ENCODE peak calls at places on chromosomes 12 and 14, in six cellular contexts. D, W, V, Y, F and K are unnamed samples.
A peak's percentile ranks its signal among the peaks of the same experiment; 100 is the strongest.

GRCh38 chr14:89319687-89320086 is 97.3 kb downstream of the FOXN3 start:
- DNase-seq in D (no peak), W (no peak), V (no peak), Y (no peak), F (no peak), K (no peak)

GRCh38 chr12:118064608-118065007 is 3.6 kb upstream of the WSB2 start:
- DNase-seq in D (no peak), W (no peak), V (no peak), Y (no peak), F (peak; percentile 27), K (no peak)

GRCh38 chr12:41103614-41104013 is 84.5 kb upstream of the PDZRN4 start:
- DNase-seq in D (no peak), W (no peak), V (peak; percentile 10), Y (no peak), F (no peak), K (no peak)

GRCh38 chr14:92938235-92938875 is 15.4 kb downstream of the CHGA start:
- DNase-seq in D (no peak), W (no peak), V (no peak), Y (no peak), F (no peak), K (no peak)

GRCh38 chr12:6116481-6117021 is 7.9 kb downstream of the VWF start:
- DNase-seq in D (no peak), W (no peak), V (no peak), Y (no peak), F (no peak), K (no peak)

GRCh38 chr12:93060071-93060665 is 131.1 kb upstream of the EEA1 start:
- DNase-seq in D (no peak), W (no peak), V (no peak), Y (no peak), F (no peak), K (no peak)

GRCh38 chr12:120659151-120659525 is 18.7 kb downstream of the CABP1 start:
- DNase-seq in D (no peak), W (no peak), V (no peak), Y (no peak), F (no peak), K (no peak)

GRCh38 chr12:40436564-40436963 is 211.8 kb downstream of the LRRK2 start:
- DNase-seq in D (no peak), W (no peak), V (no peak), Y (no peak), F (no peak), K (no peak)

GRCh38 chr14:55117816-55118441 is 11.1 kb upstream of the LGALS3 start:
- DNase-seq in D (no peak), W (no peak), V (no peak), Y (no peak), F (no peak), K (no peak)

GRCh38 chr12:124730455-124730932 is 133.2 kb downstream of the SCARB1 start:
- DNase-seq in D (no peak), W (no peak), V (no peak), Y (peak; percentile 24), F (no peak), K (peak; percentile 66)

GRCh38 chr14:68468437-68469207 is 324.2 kb downstream of the ZFP36L1 start:
- DNase-seq in D (no peak), W (no peak), V (peak; percentile 48), Y (no peak), F (no peak), K (no peak)

GRCh38 chr12:51275088-51275487 is 4.9 kb upstream of the SMAGP start:
- DNase-seq in D (no peak), W (no peak), V (no peak), Y (no peak), F (no peak), K (no peak)

GRCh38 chr14:89365071-89365801 is 51.8 kb downstream of the FOXN3 start:
- DNase-seq in D (no peak), W (no peak), V (peak; percentile 44), Y (no peak), F (peak; percentile 23), K (no peak)

GRCh38 chr12:9943244-9943643 is 11.1 kb upstream of the CLEC2A start:
- DNase-seq in D (no peak), W (no peak), V (peak; percentile 41), Y (peak; percentile 91), F (no peak), K (peak; percentile 7)

GRCh38 chr12:22543246-22544037 is 900 bp downstream of the C2CD5 start:
- DNase-seq in D (no peak), W (no peak), V (peak; percentile 34), Y (peak; percentile 59), F (peak; percentile 33), K (peak; percentile 92)

GRCh38 chr12:26803552-26803951 is 29.4 kb downstream of the ITPR2 start:
- DNase-seq in D (no peak), W (no peak), V (peak; percentile 57), Y (no peak), F (no peak), K (no peak)

GRCh38 chr14:89466939-89467338 is 49.9 kb upstream of the FOXN3 start:
- DNase-seq in D (no peak), W (no peak), V (peak; percentile 25), Y (no peak), F (no peak), K (no peak)

GRCh38 chr12:143964-144649 is 69.8 kb downstream of the SLC6A12 start:
- DNase-seq in D (no peak), W (no peak), V (no peak), Y (no peak), F (no peak), K (peak; percentile 74)

GRCh38 chr12:32053881-32054624 is 52.6 kb upstream of the BICD1 start:
- DNase-seq in D (no peak), W (no peak), V (no peak), Y (no peak), F (no peak), K (no peak)

GRCh38 chr12:22858849-22859569 is 234.0 kb downstream of the ETNK1 start:
- DNase-seq in D (no peak), W (no peak), V (peak; percentile 37), Y (no peak), F (no peak), K (no peak)

GRCh38 chr12:75635606-75636444 is 124.4 kb upstream of the KRR1 start:
- DNase-seq in D (no peak), W (peak; percentile 12), V (peak; percentile 63), Y (no peak), F (no peak), K (no peak)

GRCh38 chr12:123431951-123432886 is 4.3 kb downstream of the RILPL2 start:
- DNase-seq in D (no peak), W (no peak), V (no peak), Y (no peak), F (no peak), K (no peak)